ENCODE peak calls at places on chromosomes 1 and 21, in four cellular contexts. One of them, this sample, is unnamed.

GRCh38 chr1:153355445-153356071 is 2.1 kb upstream of the S100A9 start:
- DNase-seq in K562: peak; percentile 62
- DNase-seq in HepG2: peak; percentile 27
- DNase-seq in SK-N-SH: peak; percentile 59
- DNase-seq in this sample: peak; percentile 80

GRCh38 chr1:71285529-71285928 is 204.7 kb upstream of the ZRANB2 start:
- DNase-seq in K562: no peak
- DNase-seq in HepG2: no peak
- DNase-seq in SK-N-SH: no peak
- DNase-seq in this sample: no peak

GRCh38 chr1:211630236-211631081 is 45.0 kb downstream of the NEK2 start:
- DNase-seq in K562: peak; percentile 93
- DNase-seq in HepG2: peak; percentile 83
- DNase-seq in SK-N-SH: peak; percentile 51
- DNase-seq in this sample: peak; percentile 43

GRCh38 chr1:159924025-159924790 is 1.1 kb downstream of the TAGLN2 start:
- DNase-seq in K562: peak; percentile 91
- DNase-seq in HepG2: peak; percentile 24
- DNase-seq in SK-N-SH: peak; percentile 91
- DNase-seq in this sample: no peak

GRCh38 chr1:202172015-202172355 is 11.6 kb upstream of the PTPN7 start:
- DNase-seq in K562: no peak
- DNase-seq in HepG2: no peak
- DNase-seq in SK-N-SH: no peak
- DNase-seq in this sample: no peak

GRCh38 chr1:112817555-112818373 is 102.6 kb upstream of the PPM1J start:
- DNase-seq in K562: peak; percentile 25
- DNase-seq in HepG2: no peak
- DNase-seq in SK-N-SH: no peak
- DNase-seq in this sample: peak; percentile 82

GRCh38 chr1:218209351-218209861 is 75.7 kb upstream of the RRP15 start:
- DNase-seq in K562: no peak
- DNase-seq in HepG2: no peak
- DNase-seq in SK-N-SH: no peak
- DNase-seq in this sample: no peak

GRCh38 chr1:87399264-87399663 is 70.6 kb downstream of the LMO4 start:
- DNase-seq in K562: no peak
- DNase-seq in HepG2: no peak
- DNase-seq in SK-N-SH: no peak
- DNase-seq in this sample: no peak

GRCh38 chr1:207903053-207903452 is 7.9 kb downstream of the CD34 start:
- DNase-seq in K562: no peak
- DNase-seq in HepG2: no peak
- DNase-seq in SK-N-SH: no peak
- DNase-seq in this sample: no peak

DNA sequence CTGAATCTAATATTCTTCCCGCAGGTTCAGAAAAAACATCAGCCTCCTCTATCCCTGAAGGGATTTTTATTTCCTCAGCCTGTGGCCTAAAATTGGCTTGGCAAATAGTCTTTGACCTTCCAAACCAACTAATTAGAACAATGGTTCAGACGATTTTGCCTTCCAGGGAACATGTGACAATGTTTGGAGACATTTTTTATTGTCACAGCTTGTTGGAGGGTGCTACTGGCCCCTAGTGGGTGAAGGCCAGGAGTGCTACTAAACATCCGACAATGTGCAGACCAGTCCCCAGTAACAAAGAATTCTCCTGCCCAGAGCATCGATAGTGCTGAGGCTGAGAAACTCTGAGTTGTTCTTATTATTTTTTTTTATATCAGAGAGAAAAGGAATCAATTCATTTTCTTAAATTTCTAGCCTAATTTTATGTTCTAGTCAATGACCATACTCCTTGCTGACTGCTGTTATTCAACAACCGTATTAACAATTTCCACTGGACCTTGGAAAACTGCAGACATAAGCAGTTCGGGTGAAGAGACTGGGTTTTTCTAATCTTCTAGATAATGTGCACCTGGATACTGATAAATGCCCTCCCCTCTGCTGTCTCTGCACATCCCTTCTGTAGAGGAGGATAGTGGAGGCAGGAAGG is 280.7 kb downstream of the LMX1A start:
- DNase-seq in K562: peak; percentile 25
- DNase-seq in HepG2: peak; percentile 18
- DNase-seq in SK-N-SH: peak; percentile 50
- DNase-seq in this sample: peak; percentile 48
- TF ChIP-seq FOXJ3 in K562: no peak
- TF ChIP-seq FOXJ3 in HepG2: no peak
- TF ChIP-seq FOXJ3 in SK-N-SH: no peak
- TF ChIP-seq FOXJ3 in this sample: no peak

GRCh38 chr1:15325375-15326085 is 78.5 kb downstream of the FHAD1 start:
- DNase-seq in K562: no peak
- DNase-seq in HepG2: no peak
- DNase-seq in SK-N-SH: no peak
- DNase-seq in this sample: peak; percentile 36

GRCh38 chr1:15328785-15329480 is 80.8 kb upstream of the EFHD2 start:
- DNase-seq in K562: peak; percentile 61
- DNase-seq in HepG2: no peak
- DNase-seq in SK-N-SH: peak; percentile 37
- DNase-seq in this sample: no peak

GRCh38 chr1:15324867-15325335 is 77.9 kb downstream of the FHAD1 start:
- DNase-seq in K562: no peak
- DNase-seq in HepG2: no peak
- DNase-seq in SK-N-SH: no peak
- DNase-seq in this sample: no peak

GRCh38 chr1:15328245-15328784 is 81.3 kb downstream of the FHAD1 start:
- DNase-seq in K562: no peak
- DNase-seq in HepG2: no peak
- DNase-seq in SK-N-SH: no peak
- DNase-seq in this sample: no peak

GRCh38 chr1:15326691-15327530 is 79.9 kb downstream of the FHAD1 start:
- DNase-seq in K562: no peak
- DNase-seq in HepG2: no peak
- DNase-seq in SK-N-SH: peak; percentile 47
- DNase-seq in this sample: no peak
- TF ChIP-seq FOXJ3 in K562: no peak
- TF ChIP-seq FOXJ3 in HepG2: no peak
- TF ChIP-seq FOXJ3 in SK-N-SH: no peak
- TF ChIP-seq FOXJ3 in this sample: no peak

DNA sequence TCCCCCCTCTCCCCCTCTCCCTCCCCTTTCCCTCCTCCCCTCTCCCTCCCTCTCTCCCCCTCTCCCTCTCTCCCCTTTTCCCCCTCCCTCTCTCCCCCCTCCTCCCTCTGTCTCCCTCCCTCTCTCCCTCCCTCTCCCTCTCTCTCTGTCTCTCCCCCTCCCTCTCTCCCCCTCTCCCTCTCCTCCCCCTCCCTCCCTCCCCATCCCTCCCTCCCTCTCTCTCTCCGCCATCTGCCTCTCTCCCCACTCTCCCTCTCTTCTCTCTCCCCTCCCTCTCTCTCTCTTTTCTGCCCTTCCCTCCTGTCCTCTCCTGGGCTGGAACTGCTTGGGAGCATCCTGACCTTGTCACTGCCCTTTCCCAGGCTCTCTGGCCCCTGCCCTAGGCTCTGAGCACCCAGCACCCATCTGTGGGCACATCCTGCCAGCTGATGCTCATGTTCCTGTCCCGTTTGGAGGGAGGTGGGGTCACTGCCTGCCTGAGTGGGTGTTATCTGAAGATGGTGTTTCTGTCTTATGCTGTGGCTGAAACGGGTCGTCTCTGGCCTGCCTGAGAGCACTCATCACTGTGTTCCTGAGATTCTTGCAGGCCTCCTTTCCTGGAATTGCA is 10.8 kb downstream of the FTCD start:
- DNase-seq in K562: no peak
- DNase-seq in HepG2: no peak
- DNase-seq in SK-N-SH: no peak
- DNase-seq in this sample: no peak
- TF ChIP-seq FOXJ3 in K562: no peak
- TF ChIP-seq FOXJ3 in HepG2: no peak
- TF ChIP-seq FOXJ3 in SK-N-SH: no peak
- TF ChIP-seq FOXJ3 in this sample: no peak

DNA sequence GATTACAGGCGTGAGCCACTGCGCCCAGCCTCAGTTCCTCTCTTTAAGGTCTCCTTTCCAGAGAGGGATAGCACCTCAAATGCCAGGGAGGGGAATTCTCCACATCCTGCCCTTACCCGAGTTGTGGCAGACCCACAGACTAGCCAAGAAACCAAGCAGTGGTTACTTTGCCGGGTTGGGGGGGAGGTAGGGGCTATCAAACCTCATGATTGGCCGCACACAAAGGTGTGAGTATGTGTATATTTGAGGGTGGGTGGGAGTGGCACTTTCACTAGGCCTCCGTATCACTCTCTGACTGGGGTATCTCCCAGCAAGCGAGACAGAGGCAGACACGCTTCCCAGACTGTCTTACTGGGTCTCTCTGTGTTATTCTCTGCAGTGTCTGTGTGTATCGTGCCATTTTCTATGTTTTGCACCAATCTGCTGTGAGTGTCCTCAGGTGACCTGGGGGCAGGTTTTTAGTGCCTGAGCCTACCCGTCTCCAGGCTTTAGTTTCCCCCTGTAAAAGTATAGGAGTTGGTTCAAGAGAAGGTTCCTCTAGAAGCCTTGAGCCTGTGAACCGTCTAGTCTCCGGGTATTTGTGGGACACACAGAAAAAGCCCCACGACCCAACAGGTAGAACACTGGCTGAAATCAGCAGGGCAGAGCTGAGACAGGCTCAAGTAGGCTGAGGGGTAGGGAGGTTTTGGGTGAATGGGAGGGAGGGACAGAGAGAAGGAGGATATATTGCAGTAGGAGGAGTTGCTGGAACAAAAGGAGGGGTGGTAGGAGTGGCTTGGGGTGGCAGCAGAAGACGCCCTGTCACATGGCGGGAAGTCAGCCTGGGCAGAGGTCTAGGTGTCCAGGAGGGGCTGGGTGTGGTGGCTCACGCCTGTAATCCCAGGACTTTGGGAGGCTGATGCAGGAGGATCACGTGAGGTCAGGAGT is 10.3 kb downstream of the LMNA start:
- DNase-seq in K562: no peak
- DNase-seq in HepG2: no peak
- DNase-seq in SK-N-SH: no peak
- DNase-seq in this sample: no peak
- TF ChIP-seq FOXJ3 in K562: no peak
- TF ChIP-seq FOXJ3 in HepG2: no peak
- TF ChIP-seq FOXJ3 in SK-N-SH: no peak
- TF ChIP-seq FOXJ3 in this sample: no peak

GRCh38 chr1:53196485-53197271 is at the start of gene CPT2:
- DNase-seq in K562: peak; percentile 100
- DNase-seq in HepG2: peak; percentile 79
- DNase-seq in SK-N-SH: peak; percentile 99
- DNase-seq in this sample: peak; percentile 93

GRCh38 chr1:53195913-53196484 is 625 bp upstream of the CPT2 start:
- DNase-seq in K562: no peak
- DNase-seq in HepG2: peak; percentile 54
- DNase-seq in SK-N-SH: no peak
- DNase-seq in this sample: no peak

GRCh38 chr1:53197301-53198205 is 929 bp downstream of the CPT2 start:
- DNase-seq in K562: peak; percentile 57
- DNase-seq in HepG2: no peak
- DNase-seq in SK-N-SH: peak; percentile 28
- DNase-seq in this sample: no peak

GRCh38 chr1:53195211-53195909 is 1.3 kb upstream of the CPT2 start:
- DNase-seq in K562: no peak
- DNase-seq in HepG2: no peak
- DNase-seq in SK-N-SH: no peak
- DNase-seq in this sample: no peak

DNA sequence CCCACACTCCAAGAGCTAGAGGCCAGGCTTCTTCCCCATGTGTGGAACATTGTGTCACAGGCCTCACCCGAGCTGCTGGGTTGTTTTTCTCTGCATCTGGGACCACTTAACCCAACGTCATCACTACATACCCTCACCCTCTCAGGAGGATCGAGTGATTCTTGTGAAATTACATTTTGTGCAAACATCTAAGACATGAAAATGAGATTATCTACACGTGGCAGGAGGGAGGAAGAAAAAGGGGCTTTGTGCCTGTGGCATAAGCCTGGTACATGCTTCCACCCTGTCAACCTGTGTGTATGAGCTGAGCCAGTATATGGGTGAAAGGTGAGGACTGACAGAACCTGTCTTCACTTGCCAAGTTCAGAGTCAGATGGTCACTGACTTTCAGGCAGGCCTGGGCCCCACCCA is 1.6 kb downstream of the CPT2 start:
- DNase-seq in K562: no peak
- DNase-seq in HepG2: no peak
- DNase-seq in SK-N-SH: no peak
- DNase-seq in this sample: no peak
- TF ChIP-seq FOXJ3 in K562: no peak
- TF ChIP-seq FOXJ3 in HepG2: no peak
- TF ChIP-seq FOXJ3 in SK-N-SH: no peak
- TF ChIP-seq FOXJ3 in this sample: no peak

DNA sequence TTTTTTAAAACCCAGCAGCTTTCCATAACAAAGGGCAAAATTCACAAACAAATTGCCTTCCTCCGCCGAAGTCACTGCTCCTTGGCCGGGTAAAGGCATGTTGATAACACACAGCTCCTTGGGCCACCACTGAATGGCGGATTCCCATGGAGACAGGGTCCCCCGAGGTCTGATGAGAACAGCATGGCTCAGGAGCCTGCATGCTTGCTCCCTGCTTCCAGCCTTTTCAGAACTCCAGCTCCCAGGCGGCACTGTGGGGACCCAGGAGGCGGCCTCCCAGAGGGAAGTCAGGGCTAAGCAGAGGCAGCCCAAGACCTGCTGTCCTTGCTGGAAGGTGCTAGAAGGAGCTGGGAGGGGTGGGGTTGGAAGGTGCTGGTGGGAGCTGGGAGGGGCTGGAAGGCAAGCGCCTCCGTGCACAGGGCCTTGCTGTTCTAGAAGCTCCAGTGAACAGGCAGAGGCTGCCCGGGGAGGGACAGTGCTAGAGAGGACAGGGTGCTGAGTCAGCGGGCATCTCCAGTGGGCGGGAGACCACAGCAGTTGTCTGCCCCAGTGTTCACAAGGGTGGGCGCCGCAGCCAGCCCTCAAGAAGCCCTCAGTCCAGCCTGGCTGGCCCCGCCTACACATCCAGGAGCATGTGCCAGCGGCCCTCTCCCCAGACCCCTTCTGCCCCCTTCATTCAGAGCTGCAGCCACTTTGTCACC is 35.1 kb downstream of the PRDM16 start:
- DNase-seq in K562: no peak
- DNase-seq in HepG2: no peak
- DNase-seq in SK-N-SH: no peak
- DNase-seq in this sample: no peak
- TF ChIP-seq FOXJ3 in K562: no peak
- TF ChIP-seq FOXJ3 in HepG2: no peak
- TF ChIP-seq FOXJ3 in SK-N-SH: no peak
- TF ChIP-seq FOXJ3 in this sample: no peak